ENCODE peak calls at places on chromosomes 11 and 22, in four cellular contexts. M is HL-60, E is K562, J is GM12891. X is an unnamed sample.

GRCh38 chr11:70066628-70067027 is 11.5 kb upstream of the ANO1 start:
- DNase-seq in J (no peak), M (no peak), E (no peak), X (no peak)

GRCh38 chr11:325796-326591 is 5.3 kb upstream of the IFITM3 start:
- DNase-seq in J (no peak), M (no peak), E (peak), X (no peak)

GRCh38 chr11:130671801-130672700 is 223.6 kb downstream of the ADAMTS15 start:
- DNase-seq in E (no peak), M (no peak), J (no peak), X (no peak)

GRCh38 chr11:121909571-121909970 is 206.4 kb downstream of the BLID start:
- DNase-seq in M (no peak), J (no peak), E (no peak), X (no peak)

GRCh38 chr11:1655168-1656060 is 25.8 kb downstream of the KRTAP5-5 start:
- DNase-seq in E (no peak), J (no peak), M (no peak), X (no peak)

GRCh38 chr11:85827768-85828639 is 17.1 kb upstream of the SYTL2 start:
- DNase-seq in E (no peak), J (no peak), M (no peak), X (no peak)

GRCh38 chr22:39084666-39085065 is 7.6 kb downstream of the APOBEC3G start:
- DNase-seq in J (no peak), M (no peak), E (no peak), X (no peak)

GRCh38 chr11:60193687-60194433 is 11.0 kb upstream of the MS4A6A start:
- DNase-seq in J (no peak), M (peak), E (peak), X (peak)

GRCh38 chr11:106697058-106697457 is 321.2 kb downstream of the GUCY1A2 start:
- DNase-seq in J (no peak), M (no peak), E (no peak), X (no peak)

GRCh38 chr22:32385681-32386080 is 26.4 kb downstream of the RTCB start:
- DNase-seq in E (no peak), J (no peak), M (no peak), X (no peak)

GRCh38 chr11:120227228-120227852 is 12.6 kb upstream of the POU2F3 start:
- DNase-seq in E (no peak), M (no peak), J (no peak), X (no peak)

GRCh38 chr11:118957968-118958367 is 1.9 kb downstream of the UPK2 start:
- DNase-seq in E (no peak), J (no peak), M (no peak), X (no peak)

GRCh38 chr22:33579448-33580093 is 340.7 kb downstream of the LARGE1 start:
- DNase-seq in M (peak), J (peak), E (peak), X (no peak)

GRCh38 chr11:73152086-73152853 is 10.2 kb upstream of the FCHSD2 start:
- DNase-seq in J (no peak), M (no peak), E (no peak), X (no peak)

GRCh38 chr11:64500176-64501013 is 90.6 kb upstream of the SLC22A12 start:
- DNase-seq in E (peak), M (peak), J (no peak), X (no peak)

GRCh38 chr11:7672960-7673723 is at the start of gene CYB5R2:
- DNase-seq in M (no peak), E (peak), J (no peak), X (no peak)

GRCh38 chr11:7493670-7494069 is 8.4 kb downstream of the OLFML1 start:
- DNase-seq in M (no peak), J (no peak), E (no peak), X (no peak)

GRCh38 chr11:73265278-73265810 is 6.8 kb upstream of the P2RY6 start:
- DNase-seq in E (no peak), J (no peak), M (no peak), X (no peak)

GRCh38 chr11:28701760-28702449 is 593.7 kb downstream of the METTL15 start:
- DNase-seq in J (no peak), E (no peak), M (no peak), X (no peak)

GRCh38 chr11:18368236-18368635 is 26.1 kb upstream of the LDHA start:
- DNase-seq in E (no peak), M (no peak), J (no peak), X (no peak)
- TF ChIP-seq SPI1 in E (no peak), M (no peak), J (no peak), X (no peak)

GRCh38 chr11:57787920-57788716 is 26.5 kb downstream of the CTNND1 start:
- DNase-seq in J (peak), E (no peak), M (peak), X (peak)

GRCh38 chr11:57792060-57792541 is 30.5 kb downstream of the CTNND1 start:
- DNase-seq in M (peak), E (no peak), J (peak), X (peak)

GRCh38 chr11:57793711-57794110 is 32.1 kb downstream of the CTNND1 start:
- DNase-seq in J (no peak), M (no peak), E (no peak), X (no peak)

GRCh38 chr11:57791321-57792059 is 29.9 kb downstream of the CTNND1 start:
- DNase-seq in M (peak), J (no peak), E (no peak), X (no peak)

GRCh38 chr11:57792870-57793269 is 31.3 kb downstream of the CTNND1 start:
- DNase-seq in J (no peak), M (peak), E (no peak), X (no peak)
- TF ChIP-seq SPI1 in J (peak), M (peak), E (peak), X (peak)

GRCh38 chr11:110777765-110778164 is 65.5 kb upstream of the ARHGAP20 start:
- DNase-seq in J (no peak), E (no peak), M (no peak), X (peak)

GRCh38 chr11:110774138-110775014 is 62.1 kb upstream of the ARHGAP20 start:
- DNase-seq in E (no peak), J (no peak), M (no peak), X (no peak)

GRCh38 chr11:110776091-110776490 is 63.9 kb upstream of the ARHGAP20 start:
- DNase-seq in M (no peak), J (no peak), E (no peak), X (no peak)

GRCh38 chr11:110779108-110779507 is 66.9 kb upstream of the ARHGAP20 start:
- DNase-seq in M (no peak), J (no peak), E (no peak), X (no peak)

GRCh38 chr11:110778351-110778750 is 66.1 kb upstream of the ARHGAP20 start:
- DNase-seq in M (no peak), J (no peak), E (no peak), X (no peak)
- TF ChIP-seq SPI1 in M (peak), J (peak), E (no peak), X (peak)

GRCh38 chr11:75896843-75897419 is 81.9 kb downstream of the UVRAG start:
- DNase-seq in E (peak), J (no peak), M (no peak), X (no peak)
- TF ChIP-seq SPI1 in E (no peak), J (no peak), M (no peak), X (no peak)